ENCODE peak calls at places on chromosomes 16 and 17, in four cellular contexts. One of them, this sample, is unnamed.

GRCh38 chr17:80422276-80422675 is 7.3 kb downstream of the ENDOV start:
- DNase-seq in keratinocyte: no peak
- DNase-seq in activated CD8-positive, alpha-beta T cell treated with anti-CD3 and anti-CD28 coated beads for 36 hours: no peak
- DNase-seq in natural killer cell: no peak
- DNase-seq in this sample: no peak

GRCh38 chr16:1932050-1933028 is 10.7 kb downstream of the MSRB1 start:
- DNase-seq in keratinocyte: no peak
- DNase-seq in activated CD8-positive, alpha-beta T cell treated with anti-CD3 and anti-CD28 coated beads for 36 hours: no peak
- DNase-seq in natural killer cell: no peak
- DNase-seq in this sample: no peak

GRCh38 chr16:3131755-3132377 is 3.0 kb upstream of the ZNF213 start:
- DNase-seq in keratinocyte: no peak
- DNase-seq in activated CD8-positive, alpha-beta T cell treated with anti-CD3 and anti-CD28 coated beads for 36 hours: peak; percentile 73
- DNase-seq in natural killer cell: no peak
- DNase-seq in this sample: peak; percentile 51

GRCh38 chr16:51500306-51500705 is 349.2 kb upstream of the SALL1 start:
- DNase-seq in keratinocyte: no peak
- DNase-seq in activated CD8-positive, alpha-beta T cell treated with anti-CD3 and anti-CD28 coated beads for 36 hours: no peak
- DNase-seq in natural killer cell: no peak
- DNase-seq in this sample: no peak

GRCh38 chr16:424033-424622 is 1.3 kb upstream of the RAB11FIP3 start:
- DNase-seq in keratinocyte: peak; percentile 86
- DNase-seq in activated CD8-positive, alpha-beta T cell treated with anti-CD3 and anti-CD28 coated beads for 36 hours: no peak
- DNase-seq in natural killer cell: no peak
- DNase-seq in this sample: no peak

GRCh38 chr17:82100502-82101298 is 2.7 kb upstream of the FASN start:
- DNase-seq in keratinocyte: no peak
- DNase-seq in activated CD8-positive, alpha-beta T cell treated with anti-CD3 and anti-CD28 coated beads for 36 hours: no peak
- DNase-seq in natural killer cell: no peak
- DNase-seq in this sample: no peak

GRCh38 chr16:71460246-71460645 is 1.8 kb downstream of the ZNF23 start:
- DNase-seq in keratinocyte: no peak
- DNase-seq in activated CD8-positive, alpha-beta T cell treated with anti-CD3 and anti-CD28 coated beads for 36 hours: no peak
- DNase-seq in natural killer cell: no peak
- DNase-seq in this sample: no peak

GRCh38 chr17:72305472-72305871 is 184.7 kb downstream of the SOX9 start:
- DNase-seq in keratinocyte: no peak
- DNase-seq in activated CD8-positive, alpha-beta T cell treated with anti-CD3 and anti-CD28 coated beads for 36 hours: no peak
- DNase-seq in natural killer cell: no peak
- DNase-seq in this sample: no peak

GRCh38 chr17:47373002-47373401 is 49.2 kb downstream of the EFCAB13 start:
- DNase-seq in keratinocyte: no peak
- DNase-seq in activated CD8-positive, alpha-beta T cell treated with anti-CD3 and anti-CD28 coated beads for 36 hours: no peak
- DNase-seq in natural killer cell: no peak
- DNase-seq in this sample: no peak

GRCh38 chr16:55568151-55568693 is 1.7 kb downstream of the CAPNS2 start:
- DNase-seq in keratinocyte: peak; percentile 64
- DNase-seq in activated CD8-positive, alpha-beta T cell treated with anti-CD3 and anti-CD28 coated beads for 36 hours: no peak
- DNase-seq in natural killer cell: no peak
- DNase-seq in this sample: no peak

DNA sequence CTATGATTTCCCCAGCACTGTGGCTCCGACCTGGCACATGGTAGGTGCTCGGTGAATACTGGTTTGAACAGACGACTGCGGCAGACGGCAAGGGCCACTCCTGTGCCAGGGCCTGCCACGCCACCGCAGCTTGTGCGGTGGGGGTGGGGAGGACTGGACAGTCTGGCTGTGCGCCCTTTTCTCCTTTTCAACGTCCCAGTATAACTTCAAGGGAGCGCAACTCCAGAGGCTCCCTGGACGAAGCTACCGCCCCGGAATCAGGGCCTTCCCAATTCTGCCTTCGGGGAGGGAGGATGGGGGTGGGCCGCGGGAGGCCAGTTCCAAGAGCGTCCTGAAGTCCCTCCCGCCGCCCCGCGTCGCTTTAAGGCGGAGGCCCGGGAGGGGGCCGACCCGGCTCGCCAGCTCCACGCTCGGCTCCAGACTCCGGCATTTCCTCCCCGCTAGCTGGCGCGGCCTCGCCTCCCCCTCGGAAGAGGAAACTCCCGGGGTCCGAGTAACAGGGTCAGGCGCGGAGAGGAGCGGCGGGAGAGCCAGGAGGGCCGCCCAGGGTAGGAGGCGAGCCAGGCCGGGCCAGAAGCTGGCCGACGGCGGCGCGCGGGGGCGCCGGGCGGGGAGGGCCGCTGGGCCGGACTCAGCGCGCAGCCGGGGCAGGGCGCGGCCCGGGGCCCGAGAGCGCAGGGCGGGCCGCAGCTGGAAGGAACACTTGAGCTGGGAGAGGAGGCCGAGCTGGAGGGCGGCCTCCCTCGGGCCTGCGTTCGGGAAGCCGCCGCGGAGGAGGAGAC is at the start of gene ITPRIPL2:
- DNase-seq in keratinocyte: no peak
- DNase-seq in activated CD8-positive, alpha-beta T cell treated with anti-CD3 and anti-CD28 coated beads for 36 hours: no peak
- DNase-seq in natural killer cell: no peak
- DNase-seq in this sample: peak; percentile 58
- TF ChIP-seq CTCF in keratinocyte: no peak
- TF ChIP-seq CTCF in activated CD8-positive, alpha-beta T cell treated with anti-CD3 and anti-CD28 coated beads for 36 hours: no peak
- TF ChIP-seq CTCF in natural killer cell: no peak
- TF ChIP-seq CTCF in this sample: no peak

GRCh38 chr17:35536664-35537160 is 766 bp downstream of the SLFN12L start:
- DNase-seq in keratinocyte: no peak
- DNase-seq in activated CD8-positive, alpha-beta T cell treated with anti-CD3 and anti-CD28 coated beads for 36 hours: peak; percentile 58
- DNase-seq in natural killer cell: no peak
- DNase-seq in this sample: no peak

GRCh38 chr17:35540589-35541404 is 3.3 kb upstream of the SLFN12L start:
- DNase-seq in keratinocyte: no peak
- DNase-seq in activated CD8-positive, alpha-beta T cell treated with anti-CD3 and anti-CD28 coated beads for 36 hours: peak; percentile 71
- DNase-seq in natural killer cell: no peak
- DNase-seq in this sample: no peak

GRCh38 chr17:35537569-35538209 is at the start of gene SLFN12L:
- DNase-seq in keratinocyte: no peak
- DNase-seq in activated CD8-positive, alpha-beta T cell treated with anti-CD3 and anti-CD28 coated beads for 36 hours: peak; percentile 60
- DNase-seq in natural killer cell: no peak
- DNase-seq in this sample: no peak

GRCh38 chr17:35541434-35541833 is 4.0 kb upstream of the SLFN12L start:
- DNase-seq in keratinocyte: no peak
- DNase-seq in activated CD8-positive, alpha-beta T cell treated with anti-CD3 and anti-CD28 coated beads for 36 hours: no peak
- DNase-seq in natural killer cell: no peak
- DNase-seq in this sample: no peak

GRCh38 chr17:35539659-35540026 is 2.2 kb upstream of the SLFN12L start:
- DNase-seq in keratinocyte: no peak
- DNase-seq in activated CD8-positive, alpha-beta T cell treated with anti-CD3 and anti-CD28 coated beads for 36 hours: no peak
- DNase-seq in natural killer cell: no peak
- DNase-seq in this sample: no peak
- TF ChIP-seq CTCF in keratinocyte: no peak
- TF ChIP-seq CTCF in activated CD8-positive, alpha-beta T cell treated with anti-CD3 and anti-CD28 coated beads for 36 hours: no peak
- TF ChIP-seq CTCF in natural killer cell: no peak
- TF ChIP-seq CTCF in this sample: peak; percentile 7

GRCh38 chr17:62727916-62728672 is 80.0 kb downstream of the MARCHF10 start:
- DNase-seq in keratinocyte: no peak
- DNase-seq in activated CD8-positive, alpha-beta T cell treated with anti-CD3 and anti-CD28 coated beads for 36 hours: no peak
- DNase-seq in natural killer cell: no peak
- DNase-seq in this sample: no peak
- TF ChIP-seq CTCF in keratinocyte: peak; percentile 10
- TF ChIP-seq CTCF in activated CD8-positive, alpha-beta T cell treated with anti-CD3 and anti-CD28 coated beads for 36 hours: no peak
- TF ChIP-seq CTCF in natural killer cell: no peak
- TF ChIP-seq CTCF in this sample: no peak

GRCh38 chr17:78623541-78623940 is 46.3 kb upstream of the DNAH17 start:
- DNase-seq in keratinocyte: no peak
- DNase-seq in activated CD8-positive, alpha-beta T cell treated with anti-CD3 and anti-CD28 coated beads for 36 hours: no peak
- DNase-seq in natural killer cell: no peak
- DNase-seq in this sample: no peak
- TF ChIP-seq CTCF in keratinocyte: no peak
- TF ChIP-seq CTCF in activated CD8-positive, alpha-beta T cell treated with anti-CD3 and anti-CD28 coated beads for 36 hours: no peak
- TF ChIP-seq CTCF in natural killer cell: no peak
- TF ChIP-seq CTCF in this sample: no peak

DNA sequence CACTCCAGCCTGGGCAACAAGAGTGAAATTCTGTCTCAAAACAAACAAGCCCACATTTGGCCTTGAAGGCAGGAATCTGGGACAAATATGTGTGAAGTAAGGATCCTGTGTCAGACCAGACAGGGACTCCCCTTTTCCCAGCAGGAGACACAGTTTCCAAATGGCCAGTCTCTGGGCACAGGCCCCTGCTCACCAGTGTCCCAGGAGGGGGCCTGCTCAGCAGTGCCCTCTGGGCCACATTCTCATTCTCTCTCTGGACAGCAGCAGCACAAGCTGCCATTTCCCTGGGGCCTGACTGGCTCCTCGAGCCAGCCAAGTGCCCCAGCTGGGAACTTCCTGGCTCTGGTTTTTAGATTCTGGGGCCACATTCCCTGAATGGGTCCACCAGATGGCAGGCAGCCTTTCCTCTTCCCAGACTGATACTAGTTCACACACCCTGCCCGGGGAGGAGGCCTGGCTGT is 11.7 kb upstream of the MNT start:
- DNase-seq in keratinocyte: no peak
- DNase-seq in activated CD8-positive, alpha-beta T cell treated with anti-CD3 and anti-CD28 coated beads for 36 hours: no peak
- DNase-seq in natural killer cell: no peak
- DNase-seq in this sample: no peak
- TF ChIP-seq CTCF in keratinocyte: peak; percentile 36
- TF ChIP-seq CTCF in activated CD8-positive, alpha-beta T cell treated with anti-CD3 and anti-CD28 coated beads for 36 hours: no peak
- TF ChIP-seq CTCF in natural killer cell: no peak
- TF ChIP-seq CTCF in this sample: no peak

GRCh38 chr17:50631908-50632571 is 2.6 kb upstream of the ABCC3 start:
- DNase-seq in keratinocyte: no peak
- DNase-seq in activated CD8-positive, alpha-beta T cell treated with anti-CD3 and anti-CD28 coated beads for 36 hours: no peak
- DNase-seq in natural killer cell: no peak
- DNase-seq in this sample: no peak

GRCh38 chr17:50634123-50634914 is at the start of gene ABCC3:
- DNase-seq in keratinocyte: no peak
- DNase-seq in activated CD8-positive, alpha-beta T cell treated with anti-CD3 and anti-CD28 coated beads for 36 hours: no peak
- DNase-seq in natural killer cell: no peak
- DNase-seq in this sample: no peak

GRCh38 chr17:50634915-50635719 is 436 bp downstream of the ABCC3 start:
- DNase-seq in keratinocyte: no peak
- DNase-seq in activated CD8-positive, alpha-beta T cell treated with anti-CD3 and anti-CD28 coated beads for 36 hours: no peak
- DNase-seq in natural killer cell: no peak
- DNase-seq in this sample: no peak

GRCh38 chr17:50632637-50633036 is 2.0 kb upstream of the ABCC3 start:
- DNase-seq in keratinocyte: no peak
- DNase-seq in activated CD8-positive, alpha-beta T cell treated with anti-CD3 and anti-CD28 coated beads for 36 hours: no peak
- DNase-seq in natural killer cell: no peak
- DNase-seq in this sample: no peak

DNA sequence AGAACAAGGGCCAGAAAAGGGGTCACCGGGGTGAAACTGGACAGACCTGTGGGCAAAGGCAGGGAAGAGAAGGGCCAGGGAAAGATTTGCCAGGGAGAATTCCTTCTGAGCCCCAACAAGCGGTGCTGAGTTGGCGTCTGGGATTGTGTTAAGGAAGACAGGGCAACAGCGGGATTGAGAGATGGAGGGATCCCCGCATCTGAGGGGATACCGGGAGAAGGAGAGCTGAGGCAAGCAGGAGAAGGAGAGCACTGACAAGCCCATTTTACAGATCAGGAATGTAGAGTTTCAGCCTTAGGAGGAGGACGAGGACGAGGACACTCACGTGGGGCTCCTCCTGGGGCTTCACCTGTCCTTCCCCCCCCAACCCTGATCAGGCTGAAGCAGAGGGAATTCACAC is 998 bp upstream of the ABCC3 start:
- DNase-seq in keratinocyte: no peak
- DNase-seq in activated CD8-positive, alpha-beta T cell treated with anti-CD3 and anti-CD28 coated beads for 36 hours: no peak
- DNase-seq in natural killer cell: no peak
- DNase-seq in this sample: no peak
- TF ChIP-seq CTCF in keratinocyte: no peak
- TF ChIP-seq CTCF in activated CD8-positive, alpha-beta T cell treated with anti-CD3 and anti-CD28 coated beads for 36 hours: no peak
- TF ChIP-seq CTCF in natural killer cell: no peak
- TF ChIP-seq CTCF in this sample: no peak

DNA sequence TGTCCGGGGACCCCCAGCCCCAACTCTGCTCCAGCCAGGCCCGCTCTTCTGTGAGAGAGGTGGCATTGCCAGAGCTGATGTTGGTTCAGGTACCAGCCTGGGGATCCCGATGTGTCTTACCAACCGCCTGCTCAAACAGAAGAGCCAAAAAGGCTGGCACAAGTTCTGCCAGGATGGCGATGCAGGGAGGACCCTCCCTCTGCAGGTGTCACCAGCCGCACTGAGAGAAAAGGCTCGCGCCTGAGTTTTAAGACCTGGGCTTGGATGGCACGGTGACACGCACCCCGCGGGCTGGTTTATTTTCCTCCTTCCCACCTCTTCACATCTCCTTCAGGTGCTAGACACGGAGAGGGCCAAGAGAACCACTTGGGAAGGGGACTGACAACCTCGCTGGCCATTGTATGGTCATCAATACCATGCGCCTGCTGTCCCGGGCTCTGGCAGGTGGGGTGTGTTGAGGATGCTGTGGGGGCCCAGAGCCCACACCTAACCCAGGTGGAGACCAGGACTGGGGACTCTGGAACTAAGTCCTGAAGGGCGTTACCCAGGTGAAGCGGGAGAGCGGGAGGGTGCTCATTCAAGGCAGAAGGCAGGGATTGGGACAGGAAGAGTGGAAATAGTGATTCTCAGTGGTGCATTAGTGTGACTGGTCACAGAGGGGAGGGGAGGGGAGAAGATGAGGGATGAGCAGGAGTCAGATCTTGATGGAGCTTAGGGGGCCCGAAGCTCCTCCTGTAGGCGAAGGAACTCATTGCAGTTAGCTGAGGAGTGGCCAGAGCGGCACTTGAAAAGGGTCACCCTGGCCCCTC is 16.3 kb downstream of the FOXJ1 start:
- DNase-seq in keratinocyte: no peak
- DNase-seq in activated CD8-positive, alpha-beta T cell treated with anti-CD3 and anti-CD28 coated beads for 36 hours: peak; percentile 51
- DNase-seq in natural killer cell: no peak
- DNase-seq in this sample: no peak
- TF ChIP-seq CTCF in keratinocyte: peak; percentile 22
- TF ChIP-seq CTCF in activated CD8-positive, alpha-beta T cell treated with anti-CD3 and anti-CD28 coated beads for 36 hours: peak; percentile 58
- TF ChIP-seq CTCF in natural killer cell: no peak
- TF ChIP-seq CTCF in this sample: peak; percentile 38

DNA sequence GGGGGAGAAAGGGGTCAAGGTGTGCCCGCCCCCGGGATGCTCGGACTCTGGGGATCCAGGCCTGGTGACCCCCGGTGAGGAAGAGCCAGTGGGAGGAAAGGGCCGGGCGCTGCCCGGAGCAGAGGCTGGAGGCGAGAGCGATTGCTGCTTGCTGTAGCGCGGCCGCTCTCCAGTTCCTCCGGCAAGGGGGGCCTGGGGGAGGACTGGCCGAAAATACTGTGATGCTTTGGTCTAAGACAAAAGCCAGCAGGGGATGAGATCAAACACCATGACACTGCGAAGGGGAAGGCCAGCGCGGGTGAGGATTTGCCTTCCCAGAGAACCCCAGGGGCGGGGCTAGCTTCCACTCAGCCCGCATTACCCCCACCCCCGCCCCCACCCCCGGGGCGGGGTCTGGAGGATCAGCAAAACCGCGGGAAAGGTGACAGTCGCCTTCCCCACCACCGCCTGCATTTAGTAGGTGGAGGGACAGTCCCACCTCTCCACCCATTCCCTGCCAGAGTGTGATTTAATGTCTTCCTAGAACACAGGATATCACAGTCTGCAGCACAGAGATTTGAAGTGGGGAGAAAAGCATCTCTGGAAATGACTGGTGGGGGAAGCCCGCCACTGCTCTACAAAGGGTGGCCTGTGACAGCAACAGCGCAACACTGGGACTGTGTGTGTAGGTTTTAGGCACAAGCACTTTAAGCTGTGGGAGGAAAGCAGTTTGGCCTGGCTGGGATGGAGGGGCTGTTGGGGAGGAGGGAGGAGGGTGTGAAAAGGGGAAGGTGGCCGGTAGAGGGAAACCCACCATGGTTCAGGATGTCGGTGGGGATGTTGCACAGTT is 25.7 kb downstream of the MRC2 start:
- DNase-seq in keratinocyte: no peak
- DNase-seq in activated CD8-positive, alpha-beta T cell treated with anti-CD3 and anti-CD28 coated beads for 36 hours: peak; percentile 97
- DNase-seq in natural killer cell: peak; percentile 39
- DNase-seq in this sample: peak; percentile 64
- TF ChIP-seq CTCF in keratinocyte: no peak
- TF ChIP-seq CTCF in activated CD8-positive, alpha-beta T cell treated with anti-CD3 and anti-CD28 coated beads for 36 hours: no peak
- TF ChIP-seq CTCF in natural killer cell: no peak
- TF ChIP-seq CTCF in this sample: no peak